ENCODE peak calls at places on chromosome 14, in ten cellular contexts. I is SHP77; G is stomach; N is adipocyte; K is stimulated activated CD8-positive, alpha-beta memory T cell treated with anti-CD3 and anti-CD28 coated beads, Interleukin-7, amount 100 ng/mL, for 24 hours; V is HuH-7; P is GM12865; F is progenitor cell of endocrine pancreas; Z is GM23248; O is NAMALWA. M is an unnamed sample.

GRCh38 chr14:94132285-94132887 is 3.0 kb upstream of the IFI27L2 start:
- DNase-seq in Z (peak), V (peak), O (peak), I (peak), F (peak), K (no peak), P (peak), G (peak), N (peak), M (peak)

GRCh38 chr14:54470701-54471100 is 18.1 kb downstream of the GMFB start:
- DNase-seq in N (no peak), O (no peak), K (no peak), I (no peak), P (no peak), V (no peak), F (no peak), G (peak), Z (no peak), M (no peak)

GRCh38 chr14:95474486-95474885 is 42.0 kb downstream of the SYNE3 start:
- DNase-seq in O (no peak), G (no peak), F (no peak), V (no peak), K (no peak), Z (no peak), N (no peak), P (no peak), I (no peak), M (no peak)

GRCh38 chr14:104389326-104390220 is 190.0 kb upstream of the C14orf180 start:
- DNase-seq in G (peak), Z (no peak), I (no peak), N (no peak), F (peak), P (peak), O (no peak), K (no peak), V (no peak), M (no peak)

GRCh38 chr14:35300228-35300627 is 8.0 kb downstream of the PSMA6 start:
- DNase-seq in G (no peak), Z (no peak), I (no peak), V (no peak), O (no peak), K (no peak), P (no peak), N (no peak), F (no peak), M (no peak)

GRCh38 chr14:61466249-61466904 is 145.0 kb downstream of the PRKCH start:
- DNase-seq in K (no peak), N (peak), I (no peak), Z (peak), V (no peak), G (no peak), F (no peak), P (no peak), O (no peak), M (no peak)

GRCh38 chr14:50839048-50839447 is 8.1 kb upstream of the NIN start:
- DNase-seq in K (no peak), P (peak), O (no peak), F (no peak), I (no peak), G (no peak), N (no peak), Z (peak), V (no peak), M (no peak)

GRCh38 chr14:23172096-23172495 is 11.4 kb downstream of the SLC7A8 start:
- DNase-seq in F (no peak), I (no peak), G (no peak), O (no peak), P (no peak), N (no peak), V (no peak), Z (peak), K (no peak), M (no peak)

GRCh38 chr14:61502459-61503093 is 181.2 kb downstream of the PRKCH start:
- DNase-seq in F (no peak), G (no peak), O (peak), K (no peak), Z (no peak), I (no peak), N (no peak), V (no peak), P (peak), M (no peak)

GRCh38 chr14:93965287-93965821 is 11.0 kb downstream of the ASB2 start:
- DNase-seq in N (peak), K (no peak), F (no peak), V (no peak), Z (peak), O (no peak), P (no peak), G (no peak), I (no peak), M (no peak)

GRCh38 chr14:52000019-52000582 is 10.8 kb downstream of the RTRAF start:
- DNase-seq in P (no peak), F (no peak), G (no peak), N (peak), K (no peak), V (no peak), I (no peak), Z (peak), O (no peak), M (no peak)